ENCODE peak calls at places on chromosome 11, in nine cellular contexts. One of them, this sample, is unnamed.

GRCh38 chr11:62186195-62186594 is 3.8 kb upstream of the SCGB1D1 start:
- DNase-seq in AG10803: no peak
- DNase-seq in spleen: no peak
- DNase-seq in mucosa of descending colon: no peak
- DNase-seq in suprapubic skin: no peak
- DNase-seq in fibroblast of lung: no peak
- DNase-seq in psoas muscle: no peak
- DNase-seq in A673: no peak
- DNase-seq in HepG2: no peak
- DNase-seq in this sample: no peak

GRCh38 chr11:66713746-66714480 is 15.1 kb downstream of the SPTBN2 start:
- DNase-seq in HepG2: no peak
- DNase-seq in suprapubic skin: no peak
- DNase-seq in mucosa of descending colon: no peak
- DNase-seq in fibroblast of lung: no peak
- DNase-seq in spleen: peak
- DNase-seq in AG10803: no peak
- DNase-seq in A673: no peak
- DNase-seq in psoas muscle: peak
- DNase-seq in this sample: no peak

GRCh38 chr11:114478768-114479167 is 39.5 kb downstream of the REXO2 start:
- DNase-seq in HepG2: peak
- DNase-seq in suprapubic skin: no peak
- DNase-seq in spleen: no peak
- DNase-seq in AG10803: no peak
- DNase-seq in mucosa of descending colon: no peak
- DNase-seq in psoas muscle: no peak
- DNase-seq in A673: peak
- DNase-seq in fibroblast of lung: no peak
- DNase-seq in this sample: peak

GRCh38 chr11:91310085-91310484 is 914.5 kb upstream of the FAT3 start:
- DNase-seq in spleen: no peak
- DNase-seq in AG10803: no peak
- DNase-seq in fibroblast of lung: no peak
- DNase-seq in psoas muscle: no peak
- DNase-seq in mucosa of descending colon: no peak
- DNase-seq in A673: no peak
- DNase-seq in suprapubic skin: no peak
- DNase-seq in HepG2: no peak
- DNase-seq in this sample: no peak

GRCh38 chr11:100151944-100152343 is 535.1 kb upstream of the ARHGAP42 start:
- DNase-seq in mucosa of descending colon: no peak
- DNase-seq in spleen: no peak
- DNase-seq in fibroblast of lung: peak
- DNase-seq in suprapubic skin: no peak
- DNase-seq in psoas muscle: no peak
- DNase-seq in HepG2: no peak
- DNase-seq in A673: peak
- DNase-seq in AG10803: no peak
- DNase-seq in this sample: peak

GRCh38 chr11:14424096-14424495 is 65.1 kb upstream of the RRAS2 start:
- DNase-seq in HepG2: no peak
- DNase-seq in fibroblast of lung: peak
- DNase-seq in mucosa of descending colon: no peak
- DNase-seq in suprapubic skin: no peak
- DNase-seq in spleen: no peak
- DNase-seq in A673: no peak
- DNase-seq in psoas muscle: no peak
- DNase-seq in AG10803: peak
- DNase-seq in this sample: peak

GRCh38 chr11:103532133-103532788 is 423.0 kb downstream of the DYNC2H1 start:
- DNase-seq in suprapubic skin: no peak
- DNase-seq in spleen: no peak
- DNase-seq in HepG2: no peak
- DNase-seq in fibroblast of lung: peak
- DNase-seq in A673: peak
- DNase-seq in AG10803: peak
- DNase-seq in mucosa of descending colon: no peak
- DNase-seq in psoas muscle: no peak
- DNase-seq in this sample: peak

GRCh38 chr11:46860218-46860617 is 14.1 kb upstream of the CKAP5 start:
- DNase-seq in suprapubic skin: no peak
- DNase-seq in AG10803: no peak
- DNase-seq in A673: no peak
- DNase-seq in mucosa of descending colon: no peak
- DNase-seq in psoas muscle: no peak
- DNase-seq in fibroblast of lung: no peak
- DNase-seq in spleen: no peak
- DNase-seq in HepG2: no peak
- DNase-seq in this sample: no peak

GRCh38 chr11:60265373-60266214 is 14.9 kb upstream of the MS4A4A start:
- DNase-seq in HepG2: peak
- DNase-seq in spleen: no peak
- DNase-seq in mucosa of descending colon: no peak
- DNase-seq in fibroblast of lung: peak
- DNase-seq in AG10803: peak
- DNase-seq in psoas muscle: no peak
- DNase-seq in suprapubic skin: no peak
- DNase-seq in A673: peak
- DNase-seq in this sample: peak

GRCh38 chr11:64123679-64124078 is 42.2 kb downstream of the MACROD1 start:
- DNase-seq in suprapubic skin: no peak
- DNase-seq in fibroblast of lung: no peak
- DNase-seq in HepG2: no peak
- DNase-seq in AG10803: no peak
- DNase-seq in spleen: no peak
- DNase-seq in mucosa of descending colon: no peak
- DNase-seq in psoas muscle: no peak
- DNase-seq in A673: no peak
- DNase-seq in this sample: no peak

GRCh38 chr11:94141511-94142307 is 13.1 kb downstream of the PANX1 start:
- DNase-seq in fibroblast of lung: no peak
- DNase-seq in mucosa of descending colon: no peak
- DNase-seq in HepG2: no peak
- DNase-seq in AG10803: no peak
- DNase-seq in psoas muscle: no peak
- DNase-seq in spleen: no peak
- DNase-seq in suprapubic skin: no peak
- DNase-seq in A673: no peak
- DNase-seq in this sample: no peak

GRCh38 chr11:67354314-67355022 is 1.1 kb upstream of the POLD4 start:
- DNase-seq in mucosa of descending colon: peak
- DNase-seq in A673: no peak
- DNase-seq in spleen: peak
- DNase-seq in AG10803: peak
- DNase-seq in psoas muscle: peak
- DNase-seq in HepG2: peak
- DNase-seq in suprapubic skin: peak
- DNase-seq in fibroblast of lung: peak
- DNase-seq in this sample: peak

GRCh38 chr11:11363674-11364073 is 10.6 kb upstream of the CSNK2A3 start:
- DNase-seq in psoas muscle: no peak
- DNase-seq in fibroblast of lung: no peak
- DNase-seq in mucosa of descending colon: no peak
- DNase-seq in suprapubic skin: no peak
- DNase-seq in spleen: no peak
- DNase-seq in AG10803: no peak
- DNase-seq in A673: no peak
- DNase-seq in HepG2: no peak
- DNase-seq in this sample: no peak

GRCh38 chr11:117712530-117712929 is 84.5 kb downstream of the DSCAML1 start:
- DNase-seq in psoas muscle: no peak
- DNase-seq in spleen: peak
- DNase-seq in fibroblast of lung: no peak
- DNase-seq in A673: no peak
- DNase-seq in HepG2: no peak
- DNase-seq in mucosa of descending colon: no peak
- DNase-seq in suprapubic skin: no peak
- DNase-seq in AG10803: no peak
- DNase-seq in this sample: no peak

GRCh38 chr11:77473001-77473800 is 693 bp downstream of the PAK1 start:
- DNase-seq in mucosa of descending colon: peak
- DNase-seq in fibroblast of lung: peak
- DNase-seq in AG10803: no peak
- DNase-seq in suprapubic skin: peak
- DNase-seq in HepG2: no peak
- DNase-seq in A673: peak
- DNase-seq in spleen: peak
- DNase-seq in psoas muscle: peak
- DNase-seq in this sample: no peak

DNA sequence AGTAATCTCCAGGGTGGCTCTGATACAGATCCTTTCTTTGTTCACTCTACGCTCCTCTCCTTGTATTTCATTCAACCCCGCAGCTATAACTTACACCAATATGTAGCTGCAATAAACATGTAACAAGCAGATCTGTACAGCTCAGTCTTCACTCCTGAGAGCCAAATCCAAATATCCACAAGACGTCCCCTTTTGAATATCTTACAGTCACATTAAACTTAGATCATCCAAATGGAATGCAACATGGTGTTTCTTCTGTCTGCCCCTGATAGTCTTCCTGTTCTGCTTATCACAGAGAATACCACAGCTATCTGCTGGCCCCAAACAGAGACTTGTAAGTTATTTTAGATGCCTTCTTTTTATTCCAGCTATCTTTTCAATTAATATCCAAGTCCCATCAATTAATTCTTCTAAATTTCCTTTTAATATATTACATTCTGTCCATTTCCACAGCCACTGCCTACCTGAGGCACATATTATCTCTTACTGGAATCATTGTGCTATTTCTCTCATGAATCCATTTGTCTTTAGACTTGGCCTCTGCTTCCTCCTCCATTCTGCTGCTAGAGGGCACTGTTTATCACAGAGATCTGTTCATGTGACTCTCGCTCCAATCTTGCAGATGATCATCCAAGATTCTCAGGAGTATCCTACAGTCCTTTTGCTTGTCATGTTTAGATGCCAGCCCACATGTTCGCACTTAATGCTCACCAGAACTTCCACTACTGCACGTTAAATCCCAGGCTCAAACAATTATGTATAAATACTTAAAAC is 908.6 kb downstream of the NTM start:
- DNase-seq in spleen: no peak
- DNase-seq in A673: peak
- DNase-seq in suprapubic skin: no peak
- DNase-seq in fibroblast of lung: peak
- DNase-seq in psoas muscle: no peak
- DNase-seq in HepG2: no peak
- DNase-seq in AG10803: peak
- DNase-seq in mucosa of descending colon: no peak
- DNase-seq in this sample: peak
- TF ChIP-seq CTCF in spleen: peak
- TF ChIP-seq CTCF in A673: peak
- TF ChIP-seq CTCF in suprapubic skin: peak
- TF ChIP-seq CTCF in fibroblast of lung: peak
- TF ChIP-seq CTCF in psoas muscle: peak
- TF ChIP-seq CTCF in HepG2: peak
- TF ChIP-seq CTCF in AG10803: peak
- TF ChIP-seq CTCF in mucosa of descending colon: no peak
- TF ChIP-seq CTCF in this sample: peak

DNA sequence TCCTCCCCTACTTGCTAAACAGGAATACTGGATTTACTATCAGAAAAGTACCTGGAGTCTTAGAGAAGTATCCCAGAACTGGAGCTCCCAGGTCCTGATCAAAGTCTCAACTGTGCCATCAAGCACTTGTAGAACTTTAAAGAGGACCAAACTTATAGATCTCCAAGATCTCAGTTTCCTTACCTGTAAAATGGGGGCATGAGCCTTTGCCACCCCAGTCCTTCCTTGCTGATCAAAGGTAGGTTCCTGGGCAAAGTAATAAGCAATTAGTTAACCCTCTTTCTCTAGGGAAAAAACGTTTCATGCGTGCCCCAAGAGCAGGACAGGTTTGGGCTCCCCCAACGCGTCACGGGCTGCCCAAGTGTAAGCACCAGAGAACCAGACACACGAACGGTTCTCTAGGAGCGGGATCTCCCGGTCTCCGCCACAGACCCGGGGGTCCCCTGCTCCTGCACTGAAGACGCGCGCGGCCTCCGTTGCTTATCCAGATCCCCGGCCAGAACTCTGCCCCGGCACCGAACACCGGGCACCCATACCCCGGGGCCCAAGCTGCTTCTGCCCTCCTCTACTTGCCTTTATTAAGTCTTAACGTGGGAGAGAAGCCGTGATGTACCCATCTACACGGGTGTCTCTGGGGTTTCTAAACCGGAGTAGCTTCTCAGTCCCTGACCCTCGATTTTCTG is 505 bp downstream of the ZNF214 start:
- DNase-seq in mucosa of descending colon: peak
- DNase-seq in HepG2: no peak
- DNase-seq in fibroblast of lung: peak
- DNase-seq in spleen: no peak
- DNase-seq in AG10803: no peak
- DNase-seq in suprapubic skin: peak
- DNase-seq in psoas muscle: peak
- DNase-seq in A673: no peak
- DNase-seq in this sample: peak
- H3K4me3 ChIP-seq in mucosa of descending colon: peak
- H3K4me3 ChIP-seq in HepG2: peak
- H3K4me3 ChIP-seq in fibroblast of lung: peak
- H3K4me3 ChIP-seq in spleen: peak
- H3K4me3 ChIP-seq in AG10803: peak
- H3K4me3 ChIP-seq in suprapubic skin: peak
- H3K4me3 ChIP-seq in psoas muscle: peak
- H3K4me3 ChIP-seq in A673: peak
- H3K4me3 ChIP-seq in this sample: peak

GRCh38 chr11:44351898-44352498 is 42.1 kb upstream of the ALX4 start:
- DNase-seq in spleen: no peak
- DNase-seq in HepG2: no peak
- DNase-seq in A673: peak
- DNase-seq in psoas muscle: no peak
- DNase-seq in mucosa of descending colon: no peak
- DNase-seq in suprapubic skin: no peak
- DNase-seq in AG10803: no peak
- DNase-seq in fibroblast of lung: no peak
- DNase-seq in this sample: peak
- TF ChIP-seq CTCF in spleen: no peak
- TF ChIP-seq CTCF in HepG2: no peak
- TF ChIP-seq CTCF in A673: peak
- TF ChIP-seq CTCF in psoas muscle: no peak
- TF ChIP-seq CTCF in mucosa of descending colon: no peak
- TF ChIP-seq CTCF in suprapubic skin: no peak
- TF ChIP-seq CTCF in AG10803: no peak
- TF ChIP-seq CTCF in fibroblast of lung: no peak
- TF ChIP-seq CTCF in this sample: peak

DNA sequence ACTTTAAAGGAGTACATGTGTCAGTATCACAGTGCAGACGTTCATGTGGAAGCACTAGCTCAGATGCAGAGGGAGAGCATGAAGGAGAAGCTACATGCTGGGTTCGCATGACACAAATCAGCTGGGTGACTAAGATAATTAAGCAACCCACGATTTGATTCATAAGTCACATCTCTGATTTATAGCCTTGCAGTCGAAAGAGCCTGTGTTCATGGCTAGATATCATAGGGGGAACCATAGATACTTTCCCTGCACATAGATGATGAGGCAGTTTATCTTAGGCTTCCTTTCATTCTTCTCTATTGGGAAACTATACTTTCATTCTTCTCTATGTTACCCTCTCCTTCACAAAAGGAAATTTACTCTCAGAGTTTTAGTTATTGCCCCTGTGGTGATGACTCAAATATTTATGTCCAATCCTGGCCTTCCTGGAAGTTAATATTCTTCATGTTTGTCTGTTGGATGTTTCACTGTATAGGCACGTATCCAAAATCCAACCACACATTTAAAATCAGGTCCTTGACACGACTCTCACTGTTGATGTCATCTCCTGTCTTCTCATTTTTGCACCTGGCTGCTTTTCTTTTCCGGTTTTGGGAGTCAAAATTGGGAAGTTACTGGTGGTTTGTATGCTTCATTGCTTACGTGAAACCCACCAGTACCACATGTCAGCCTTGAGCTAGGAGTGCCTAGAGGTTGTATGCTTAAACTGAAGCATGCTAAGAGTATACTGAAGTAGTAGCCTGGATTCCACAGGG is 56.3 kb upstream of the SLC5A12 start:
- DNase-seq in mucosa of descending colon: no peak
- DNase-seq in spleen: no peak
- DNase-seq in suprapubic skin: no peak
- DNase-seq in AG10803: peak
- DNase-seq in HepG2: no peak
- DNase-seq in fibroblast of lung: peak
- DNase-seq in psoas muscle: no peak
- DNase-seq in A673: peak
- DNase-seq in this sample: peak
- H3K4me3 ChIP-seq in mucosa of descending colon: no peak
- H3K4me3 ChIP-seq in spleen: no peak
- H3K4me3 ChIP-seq in suprapubic skin: no peak
- H3K4me3 ChIP-seq in AG10803: peak
- H3K4me3 ChIP-seq in HepG2: no peak
- H3K4me3 ChIP-seq in fibroblast of lung: no peak
- H3K4me3 ChIP-seq in psoas muscle: no peak
- H3K4me3 ChIP-seq in A673: no peak
- H3K4me3 ChIP-seq in this sample: no peak

This sample was measured in fibroblast of mammary gland.